ENCODE peak calls at places on chromosomes 4 and X, in ten cellular contexts. One of them, this sample, is unnamed.
A peak's percentile ranks its signal among the peaks of the same experiment; 100 is the strongest.

GRCh38 chr4:1361391-1361790 is 14.4 kb downstream of the UVSSA start:
- DNase-seq in tibial nerve: no peak
- DNase-seq in adrenal gland: no peak
- DNase-seq in pancreas: no peak
- DNase-seq in breast epithelium: no peak
- DNase-seq in endodermal cell: no peak
- DNase-seq in psoas muscle: no peak
- DNase-seq in lung: no peak
- DNase-seq in esophagus squamous epithelium: no peak
- DNase-seq in Peyer's patch: no peak
- DNase-seq in this sample: no peak

GRCh38 chr4:82801910-82802521 is 3.4 kb upstream of the SCD5 start:
- DNase-seq in psoas muscle: no peak
- DNase-seq in pancreas: no peak
- DNase-seq in Peyer's patch: no peak
- DNase-seq in tibial nerve: peak; percentile 53
- DNase-seq in endodermal cell: no peak
- DNase-seq in esophagus squamous epithelium: no peak
- DNase-seq in lung: no peak
- DNase-seq in breast epithelium: no peak
- DNase-seq in adrenal gland: no peak
- DNase-seq in this sample: no peak

GRCh38 chr4:147975325-147975724 is 243.4 kb downstream of the ARHGAP10 start:
- DNase-seq in psoas muscle: no peak
- DNase-seq in breast epithelium: no peak
- DNase-seq in endodermal cell: no peak
- DNase-seq in Peyer's patch: no peak
- DNase-seq in pancreas: no peak
- DNase-seq in tibial nerve: no peak
- DNase-seq in adrenal gland: peak; percentile 51
- DNase-seq in lung: no peak
- DNase-seq in esophagus squamous epithelium: no peak
- DNase-seq in this sample: no peak

GRCh38 chrX:110851780-110852179 is 56.2 kb upstream of the CHRDL1 start:
- DNase-seq in tibial nerve: no peak
- DNase-seq in psoas muscle: no peak
- DNase-seq in pancreas: peak; percentile 44
- DNase-seq in breast epithelium: no peak
- DNase-seq in esophagus squamous epithelium: no peak
- DNase-seq in endodermal cell: peak; percentile 45
- DNase-seq in adrenal gland: no peak
- DNase-seq in lung: no peak
- DNase-seq in Peyer's patch: no peak
- DNase-seq in this sample: no peak

GRCh38 chr4:108544504-108544903 is 75.9 kb upstream of the RPL34 start:
- DNase-seq in endodermal cell: no peak
- DNase-seq in breast epithelium: no peak
- DNase-seq in Peyer's patch: no peak
- DNase-seq in adrenal gland: no peak
- DNase-seq in psoas muscle: no peak
- DNase-seq in tibial nerve: no peak
- DNase-seq in esophagus squamous epithelium: no peak
- DNase-seq in lung: no peak
- DNase-seq in pancreas: no peak
- DNase-seq in this sample: no peak

GRCh38 chr4:15188581-15189539 is 186.6 kb downstream of the CPEB2 start:
- DNase-seq in tibial nerve: no peak
- DNase-seq in lung: no peak
- DNase-seq in adrenal gland: no peak
- DNase-seq in psoas muscle: no peak
- DNase-seq in Peyer's patch: no peak
- DNase-seq in endodermal cell: no peak
- DNase-seq in esophagus squamous epithelium: no peak
- DNase-seq in pancreas: no peak
- DNase-seq in breast epithelium: no peak
- DNase-seq in this sample: no peak

GRCh38 chr4:161564230-161564834 is 599.5 kb downstream of the FSTL5 start:
- DNase-seq in adrenal gland: no peak
- DNase-seq in endodermal cell: no peak
- DNase-seq in pancreas: no peak
- DNase-seq in lung: no peak
- DNase-seq in psoas muscle: no peak
- DNase-seq in Peyer's patch: no peak
- DNase-seq in breast epithelium: no peak
- DNase-seq in tibial nerve: no peak
- DNase-seq in esophagus squamous epithelium: no peak
- DNase-seq in this sample: no peak

GRCh38 chrX:120468479-120468824 is 644 bp downstream of the LAMP2 start:
- DNase-seq in endodermal cell: no peak
- DNase-seq in breast epithelium: no peak
- DNase-seq in psoas muscle: no peak
- DNase-seq in Peyer's patch: no peak
- DNase-seq in pancreas: no peak
- DNase-seq in lung: no peak
- DNase-seq in esophagus squamous epithelium: no peak
- DNase-seq in tibial nerve: no peak
- DNase-seq in adrenal gland: no peak
- DNase-seq in this sample: no peak

GRCh38 chr4:148258526-148258925 is 183.7 kb downstream of the NR3C2 start:
- DNase-seq in lung: no peak
- DNase-seq in tibial nerve: no peak
- DNase-seq in endodermal cell: no peak
- DNase-seq in pancreas: no peak
- DNase-seq in esophagus squamous epithelium: no peak
- DNase-seq in Peyer's patch: no peak
- DNase-seq in breast epithelium: no peak
- DNase-seq in adrenal gland: no peak
- DNase-seq in psoas muscle: peak; percentile 18
- DNase-seq in this sample: no peak

GRCh38 chrX:127947450-127947849 is 104.8 kb downstream of the ACTRT1 start:
- DNase-seq in tibial nerve: no peak
- DNase-seq in endodermal cell: no peak
- DNase-seq in lung: no peak
- DNase-seq in pancreas: no peak
- DNase-seq in adrenal gland: no peak
- DNase-seq in breast epithelium: no peak
- DNase-seq in Peyer's patch: no peak
- DNase-seq in psoas muscle: no peak
- DNase-seq in esophagus squamous epithelium: no peak
- DNase-seq in this sample: no peak

GRCh38 chrX:11435568-11435967 is 142.4 kb downstream of the AMELX start:
- DNase-seq in Peyer's patch: no peak
- DNase-seq in endodermal cell: no peak
- DNase-seq in pancreas: no peak
- DNase-seq in tibial nerve: no peak
- DNase-seq in lung: no peak
- DNase-seq in breast epithelium: no peak
- DNase-seq in adrenal gland: no peak
- DNase-seq in psoas muscle: no peak
- DNase-seq in esophagus squamous epithelium: no peak
- DNase-seq in this sample: no peak

GRCh38 chr4:53183754-53184153 is 182.1 kb downstream of the SCFD2 start:
- DNase-seq in pancreas: no peak
- DNase-seq in tibial nerve: no peak
- DNase-seq in endodermal cell: no peak
- DNase-seq in esophagus squamous epithelium: no peak
- DNase-seq in lung: no peak
- DNase-seq in breast epithelium: no peak
- DNase-seq in psoas muscle: no peak
- DNase-seq in adrenal gland: no peak
- DNase-seq in Peyer's patch: no peak
- DNase-seq in this sample: no peak

GRCh38 chr4:129839687-129840086 is 743.7 kb downstream of the C4orf33 start:
- DNase-seq in pancreas: no peak
- DNase-seq in adrenal gland: no peak
- DNase-seq in endodermal cell: no peak
- DNase-seq in tibial nerve: no peak
- DNase-seq in psoas muscle: no peak
- DNase-seq in esophagus squamous epithelium: no peak
- DNase-seq in lung: no peak
- DNase-seq in breast epithelium: no peak
- DNase-seq in Peyer's patch: no peak
- DNase-seq in this sample: no peak

GRCh38 chrX:25002658-25003015 is 13.1 kb downstream of the ARX start:
- DNase-seq in Peyer's patch: no peak
- DNase-seq in endodermal cell: peak; percentile 67
- DNase-seq in tibial nerve: no peak
- DNase-seq in psoas muscle: no peak
- DNase-seq in pancreas: no peak
- DNase-seq in lung: no peak
- DNase-seq in esophagus squamous epithelium: no peak
- DNase-seq in adrenal gland: no peak
- DNase-seq in breast epithelium: no peak
- DNase-seq in this sample: no peak

GRCh38 chr4:99285387-99285786 is 5.4 kb downstream of the ADH1A start:
- DNase-seq in lung: no peak
- DNase-seq in Peyer's patch: no peak
- DNase-seq in tibial nerve: no peak
- DNase-seq in endodermal cell: no peak
- DNase-seq in breast epithelium: no peak
- DNase-seq in pancreas: no peak
- DNase-seq in adrenal gland: no peak
- DNase-seq in psoas muscle: no peak
- DNase-seq in esophagus squamous epithelium: no peak
- DNase-seq in this sample: no peak

GRCh38 chrX:112048707-112049106 is 33.9 kb downstream of the TRPC5 start:
- DNase-seq in breast epithelium: no peak
- DNase-seq in lung: no peak
- DNase-seq in Peyer's patch: no peak
- DNase-seq in adrenal gland: no peak
- DNase-seq in tibial nerve: no peak
- DNase-seq in pancreas: no peak
- DNase-seq in psoas muscle: no peak
- DNase-seq in esophagus squamous epithelium: no peak
- DNase-seq in endodermal cell: no peak
- DNase-seq in this sample: no peak

GRCh38 chr4:79471309-79471708 is 63.3 kb upstream of the GK2 start:
- DNase-seq in tibial nerve: no peak
- DNase-seq in psoas muscle: no peak
- DNase-seq in Peyer's patch: no peak
- DNase-seq in lung: no peak
- DNase-seq in pancreas: no peak
- DNase-seq in esophagus squamous epithelium: no peak
- DNase-seq in endodermal cell: no peak
- DNase-seq in breast epithelium: no peak
- DNase-seq in adrenal gland: no peak
- DNase-seq in this sample: no peak

GRCh38 chr4:14920759-14921313 is 81.4 kb upstream of the CPEB2 start:
- DNase-seq in esophagus squamous epithelium: no peak
- DNase-seq in adrenal gland: no peak
- DNase-seq in endodermal cell: no peak
- DNase-seq in Peyer's patch: no peak
- DNase-seq in psoas muscle: no peak
- DNase-seq in lung: no peak
- DNase-seq in tibial nerve: no peak
- DNase-seq in pancreas: no peak
- DNase-seq in breast epithelium: no peak
- DNase-seq in this sample: no peak

DNA sequence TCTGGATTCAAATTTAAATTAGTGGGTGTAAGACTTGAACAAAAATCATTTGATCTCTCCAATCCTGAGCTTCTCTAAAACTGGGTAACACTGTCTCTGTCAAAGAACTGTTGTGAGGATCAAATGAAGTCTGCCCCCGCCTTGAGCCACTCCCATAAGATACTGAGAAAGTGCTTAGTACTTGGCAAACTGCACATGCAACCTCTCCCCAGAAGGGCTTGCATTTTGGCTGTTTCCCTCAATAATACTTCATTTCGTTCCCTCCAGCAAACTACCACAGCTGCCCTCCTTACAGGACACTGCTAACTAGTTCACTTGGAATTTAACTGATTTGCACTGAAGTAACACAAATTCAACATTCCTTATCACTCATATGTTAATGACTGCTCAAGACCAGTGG is 79.8 kb downstream of the APBB2 start:
- DNase-seq in psoas muscle: no peak
- DNase-seq in lung: no peak
- DNase-seq in endodermal cell: no peak
- DNase-seq in pancreas: no peak
- DNase-seq in tibial nerve: no peak
- DNase-seq in Peyer's patch: no peak
- DNase-seq in esophagus squamous epithelium: no peak
- DNase-seq in breast epithelium: no peak
- DNase-seq in adrenal gland: no peak
- DNase-seq in this sample: no peak
- TF ChIP-seq CTCF in psoas muscle: no peak
- TF ChIP-seq CTCF in lung: no peak
- TF ChIP-seq CTCF in endodermal cell: peak; percentile 48
- TF ChIP-seq CTCF in pancreas: no peak
- TF ChIP-seq CTCF in tibial nerve: no peak
- TF ChIP-seq CTCF in Peyer's patch: peak; percentile 7
- TF ChIP-seq CTCF in esophagus squamous epithelium: no peak
- TF ChIP-seq CTCF in breast epithelium: no peak
- TF ChIP-seq CTCF in adrenal gland: no peak
- TF ChIP-seq CTCF in this sample: no peak

DNA sequence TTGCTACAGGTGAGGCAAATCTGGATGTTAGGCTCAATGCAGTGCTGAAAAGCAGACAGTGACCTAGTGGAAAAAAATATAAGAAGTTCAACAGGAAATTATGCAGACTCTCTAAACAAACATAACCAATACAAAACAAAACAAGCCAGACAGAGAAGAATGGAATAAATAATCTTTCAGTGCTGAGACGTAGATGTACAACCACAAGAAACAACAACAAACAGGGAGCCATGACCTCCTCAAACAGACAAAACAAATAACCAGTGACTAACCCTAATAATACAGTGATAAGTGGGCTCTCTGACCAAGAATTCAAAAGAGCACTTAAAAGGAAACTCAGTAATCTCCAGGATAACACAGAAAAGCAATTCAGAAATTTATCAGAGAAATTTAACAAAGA is 239.3 kb downstream of the SLC39A8 start:
- DNase-seq in lung: no peak
- DNase-seq in breast epithelium: no peak
- DNase-seq in adrenal gland: no peak
- DNase-seq in tibial nerve: no peak
- DNase-seq in esophagus squamous epithelium: no peak
- DNase-seq in Peyer's patch: no peak
- DNase-seq in endodermal cell: no peak
- DNase-seq in psoas muscle: no peak
- DNase-seq in pancreas: no peak
- DNase-seq in this sample: no peak
- H3K4me3 ChIP-seq in lung: no peak overlapping the region
- H3K4me3 ChIP-seq in breast epithelium: no peak overlapping the region
- H3K4me3 ChIP-seq in adrenal gland: no peak overlapping the region
- H3K4me3 ChIP-seq in tibial nerve: no peak overlapping the region
- H3K4me3 ChIP-seq in esophagus squamous epithelium: no peak overlapping the region
- H3K4me3 ChIP-seq in Peyer's patch: no peak overlapping the region
- H3K4me3 ChIP-seq in endodermal cell: no peak overlapping the region
- H3K4me3 ChIP-seq in psoas muscle: no peak overlapping the region
- H3K4me3 ChIP-seq in pancreas: no peak overlapping the region
- H3K4me3 ChIP-seq in this sample: no peak overlapping the region

GRCh38 chr4:125021189-125021588 is 293.6 kb upstream of the FAT4 start:
- DNase-seq in esophagus squamous epithelium: no peak
- DNase-seq in pancreas: no peak
- DNase-seq in lung: no peak
- DNase-seq in Peyer's patch: no peak
- DNase-seq in adrenal gland: no peak
- DNase-seq in endodermal cell: no peak
- DNase-seq in tibial nerve: no peak
- DNase-seq in breast epithelium: no peak
- DNase-seq in psoas muscle: no peak
- DNase-seq in this sample: no peak
- H3K27me3 ChIP-seq in esophagus squamous epithelium: no peaks in the 10 kb centered on the region
- H3K27me3 ChIP-seq in pancreas: no peaks in the 10 kb centered on the region
- H3K27me3 ChIP-seq in lung: no peaks in the 10 kb centered on the region
- H3K27me3 ChIP-seq in Peyer's patch: no peaks in the 10 kb centered on the region
- H3K27me3 ChIP-seq in adrenal gland: no peaks in the 10 kb centered on the region
- H3K27me3 ChIP-seq in endodermal cell: no peaks in the 10 kb centered on the region
- H3K27me3 ChIP-seq in tibial nerve: no peaks in the 10 kb centered on the region
- H3K27me3 ChIP-seq in breast epithelium: no peaks in the 10 kb centered on the region
- H3K27me3 ChIP-seq in psoas muscle: no peaks in the 10 kb centered on the region
- H3K27me3 ChIP-seq in this sample: no peaks in the 10 kb centered on the region

GRCh38 chr4:7070729-7071511 is 3.1 kb upstream of the GRPEL1 start:
- DNase-seq in Peyer's patch: peak; percentile 93
- DNase-seq in breast epithelium: peak; percentile 83
- DNase-seq in pancreas: peak; percentile 95
- DNase-seq in tibial nerve: peak; percentile 84
- DNase-seq in lung: peak; percentile 89
- DNase-seq in adrenal gland: peak; percentile 81
- DNase-seq in psoas muscle: peak; percentile 79
- DNase-seq in endodermal cell: peak; percentile 98
- DNase-seq in esophagus squamous epithelium: no peak
- DNase-seq in this sample: peak; percentile 67
- TF ChIP-seq CTCF in Peyer's patch: peak; percentile 98
- TF ChIP-seq CTCF in breast epithelium: peak; percentile 96
- TF ChIP-seq CTCF in pancreas: peak; percentile 99
- TF ChIP-seq CTCF in tibial nerve: peak; percentile 96
- TF ChIP-seq CTCF in lung: peak; percentile 99
- TF ChIP-seq CTCF in adrenal gland: peak; percentile 100
- TF ChIP-seq CTCF in psoas muscle: peak; percentile 100
- TF ChIP-seq CTCF in endodermal cell: peak; percentile 96
- TF ChIP-seq CTCF in esophagus squamous epithelium: peak; percentile 99
- TF ChIP-seq CTCF in this sample: peak; percentile 99